ENCODE peak calls at places on chromosomes 16 and 17, in four cellular contexts. K is HCT116; U is CD4-positive, alpha-beta memory T cell; Q is left lung. V is an unnamed sample. For H3K9me3, the result is how much of the 10 kb centered on the place peaks cover.

GRCh38 chr17:47905221-47905733 is 9.2 kb downstream of the SP2 start:
- DNase-seq in K (no peak), U (no peak), Q (peak), V (no peak)

GRCh38 chr17:20266806-20267458 is 200.4 kb downstream of the LGALS9B start:
- DNase-seq in K (no peak), U (no peak), Q (no peak), V (no peak)

GRCh38 chr17:10013360-10014112 is 108.5 kb upstream of the RCVRN start:
- DNase-seq in K (no peak), U (no peak), Q (peak), V (no peak)

GRCh38 chr16:69859105-69859969 is 91.8 kb upstream of the CLEC18A start:
- DNase-seq in K (peak), U (no peak), Q (no peak), V (no peak)

GRCh38 chr17:58693208-58693607 is 806 bp downstream of the RAD51C start:
- DNase-seq in K (no peak), U (no peak), Q (no peak), V (no peak)

GRCh38 chr16:80210787-80211186 is 330.0 kb upstream of the DYNLRB2 start:
- DNase-seq in K (no peak), U (no peak), Q (no peak), V (no peak)

GRCh38 chr17:36778458-36778857 is 158.8 kb upstream of the LHX1 start:
- DNase-seq in K (no peak), U (no peak), Q (no peak), V (no peak)

GRCh38 chr17:78973196-78973595 is 6.5 kb downstream of the LGALS3BP start:
- DNase-seq in K (no peak), U (no peak), Q (no peak), V (no peak)

GRCh38 chr17:48915459-48916282 is 7.5 kb downstream of the UBE2Z start:
- DNase-seq in K (no peak), U (peak), Q (peak), V (no peak)

GRCh38 chr17:17062866-17063265 is 20.6 kb downstream of the MPRIP start:
- DNase-seq in K (no peak), U (no peak), Q (peak), V (no peak)

GRCh38 chr16:88306860-88307545 is 75.8 kb upstream of the ZNF469 start:
- DNase-seq in K (no peak), U (no peak), Q (no peak), V (no peak)

GRCh38 chr17:56727876-56728617 is 105.7 kb downstream of the C17orf67 start:
- DNase-seq in K (no peak), U (no peak), Q (no peak), V (no peak)

GRCh38 chr17:50129303-50129945 is 536 bp downstream of the SAMD14 start:
- DNase-seq in K (no peak), U (peak), Q (no peak), V (no peak)

GRCh38 chr16:67277294-67277998 is 1.9 kb upstream of the PLEKHG4 start:
- DNase-seq in K (peak), U (no peak), Q (peak), V (peak)

GRCh38 chr16:66357523-66357928 is 9.0 kb upstream of the CDH5 start:
- DNase-seq in K (peak), U (no peak), Q (no peak), V (no peak)

GRCh38 chr16:88681709-88682451 is 4.4 kb downstream of the SNAI3 start:
- DNase-seq in K (no peak), U (peak), Q (peak), V (no peak)

GRCh38 chr17:31623990-31624389 is 232.5 kb downstream of the RAB11FIP4 start:
- DNase-seq in K (no peak), U (no peak), Q (no peak), V (no peak)

GRCh38 chr17:59893617-59894100 is 738 bp downstream of the RPS6KB1 start:
- DNase-seq in K (no peak), U (no peak), Q (no peak), V (no peak)

GRCh38 chr17:77419547-77420475 is 279.0 kb downstream of the SEC14L1 start:
- DNase-seq in K (no peak), U (no peak), Q (no peak), V (no peak)

GRCh38 chr17:64126918-64127317 is 3.0 kb downstream of the ERN1 start:
- DNase-seq in K (no peak), U (no peak), Q (no peak), V (no peak)

GRCh38 chr17:48024149-48025039 is 13.2 kb downstream of the COPZ2 start:
- DNase-seq in K (peak), U (peak), Q (peak), V (peak)

GRCh38 chr16:3444032-3444388 is 530 bp downstream of the NAA60 start:
- DNase-seq in K (peak), U (no peak), Q (no peak), V (no peak)

GRCh38 chr17:41768682-41769288 is 17.7 kb downstream of the JUP start:
- DNase-seq in K (no peak), U (no peak), Q (no peak), V (no peak)

GRCh38 chr17:43660816-43661493 is 767 bp downstream of the MEOX1 start:
- DNase-seq in K (no peak), U (no peak), Q (no peak), V (no peak)

GRCh38 chr16:71230122-71230845 is at the start of gene HYDIN:
- DNase-seq in K (no peak), U (no peak), Q (peak), V (no peak)

GRCh38 chr17:79707931-79708891 is 22.5 kb upstream of the ENPP7 start:
- DNase-seq in K (peak), U (peak), Q (no peak), V (peak)

GRCh38 chr16:10828851-10829331 is 10.3 kb upstream of the TVP23A start:
- DNase-seq in K (no peak), U (no peak), Q (peak), V (no peak)

GRCh38 chr16:78183437-78183836 is 84.0 kb downstream of the WWOX start:
- DNase-seq in K (no peak), U (no peak), Q (no peak), V (no peak)

GRCh38 chr17:31216053-31216751 is 80.8 kb downstream of the OMG start:
- DNase-seq in K (peak), U (peak), Q (no peak), V (no peak)

GRCh38 chr16:73056911-73057310 is 9.0 kb upstream of the ZFHX3 start:
- DNase-seq in K (no peak), U (no peak), Q (no peak), V (no peak)
- H3K4me3 ChIP-seq in K (peak), U (no peak), Q (peak), V (peak)

DNA sequence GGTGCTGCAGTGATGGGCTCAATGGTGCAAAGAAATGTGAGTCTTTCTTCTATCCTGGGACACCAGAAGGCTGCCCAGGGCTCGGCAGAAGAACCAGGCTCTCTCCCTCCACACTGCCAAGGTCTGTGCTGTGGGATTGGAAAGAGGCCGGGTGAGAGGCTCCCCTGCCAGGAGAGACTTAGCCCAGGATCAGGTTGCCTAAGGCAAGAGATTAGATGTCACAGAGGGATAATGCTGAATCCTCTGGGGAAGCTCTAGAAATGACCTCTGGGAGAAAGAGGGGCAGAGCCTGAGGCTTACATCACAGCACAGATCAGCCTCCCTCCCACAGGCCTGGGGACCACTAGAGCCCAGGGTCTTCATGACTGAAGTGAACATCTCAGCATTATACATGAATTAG is 5.7 kb upstream of the DOC2B start:
- DNase-seq in K (no peak), U (no peak), Q (no peak), V (no peak)
- H3K9me3 ChIP-seq in K (under half), U (under half), Q (under half), V (under half)

DNA sequence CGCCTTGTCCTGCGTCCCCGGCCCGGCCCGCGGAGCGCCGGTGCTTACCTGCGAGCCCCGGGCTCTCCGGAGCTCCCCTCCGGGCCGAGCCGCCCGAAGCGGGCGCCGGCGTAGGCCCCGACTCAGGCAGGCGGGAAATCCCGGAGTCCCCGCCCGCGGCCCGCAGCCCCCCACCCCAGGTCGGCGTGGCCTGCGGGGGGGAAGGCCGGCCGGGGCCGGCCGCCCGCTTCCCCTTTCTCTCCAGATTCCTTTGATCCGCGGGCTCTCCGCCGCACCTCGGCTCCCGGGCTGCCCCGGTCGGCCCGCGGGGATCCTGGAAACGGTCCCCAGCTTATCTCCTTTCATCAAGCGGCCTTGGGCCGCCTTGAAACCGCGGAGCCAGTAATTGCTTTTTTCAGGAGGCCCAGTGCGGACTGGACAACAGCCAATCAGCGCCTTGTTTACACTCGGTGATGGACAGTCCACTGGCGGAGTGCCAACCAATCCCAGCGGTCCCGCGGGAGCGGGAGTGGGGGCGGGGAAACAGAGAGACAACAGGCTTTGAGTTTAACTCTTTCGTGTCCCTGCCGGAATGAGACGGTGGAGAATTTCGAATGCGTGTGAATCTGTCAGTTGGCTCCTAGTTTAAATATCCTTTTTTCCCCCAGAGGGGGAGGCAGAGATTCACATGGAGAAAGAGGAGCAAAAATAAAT is 1.4 kb upstream of the BAHCC1 start:
- DNase-seq in K (peak), U (peak), Q (peak), V (peak)
- H3K4me3 ChIP-seq in K (peak), U (no peak), Q (peak), V (peak)

GRCh38 chr16:35144212-35144932 is 1685.0 kb downstream of the TP53TG3F start:
- DNase-seq in K (no peak), U (no peak), Q (no peak), V (no peak)
- H3K9me3 ChIP-seq in K (under half), U (under half), Q (half or more), V (under half)

GRCh38 chr17:81804559-81805399 is 829 bp downstream of the GCGR start:
- DNase-seq in K (no peak), U (no peak), Q (no peak), V (no peak)
- H3K4me3 ChIP-seq in K (no peak), U (no peak), Q (no peak), V (peak)